ENCODE peak calls at places on chromosomes 11 and 22, in ten cellular contexts. L, Y, Q, A, F, I, H, T, S and D are unnamed samples. For H3K4me1, the result is how much of the 10 kb centered on the place peaks cover.

GRCh38 chr11:105838668-105839403 is 183.2 kb downstream of the MSANTD4 start:
- DNase-seq in L (peak), Y (no peak), Q (no peak), A (no peak), F (no peak), I (no peak), H (no peak), T (no peak), S (no peak), D (no peak)

GRCh38 chr11:107576497-107577086 is 11.1 kb upstream of the ALKBH8 start:
- DNase-seq in L (peak), Y (peak), Q (no peak), A (peak), F (peak), I (peak), H (peak), T (peak), S (peak), D (no peak)

GRCh38 chr11:102430158-102430836 is 22.3 kb downstream of the TMEM123 start:
- DNase-seq in L (no peak), Y (no peak), Q (no peak), A (no peak), F (no peak), I (peak), H (no peak), T (no peak), S (no peak), D (no peak)

GRCh38 chr22:23457586-23457985 is 122.5 kb downstream of the IGLL1 start:
- DNase-seq in L (no peak), Y (no peak), Q (no peak), A (no peak), F (no peak), I (no peak), H (no peak), T (no peak), S (no peak), D (no peak)

GRCh38 chr11:86162257-86162656 is 82.3 kb upstream of the EED start:
- DNase-seq in L (peak), Y (peak), Q (no peak), A (no peak), F (peak), I (no peak), H (peak), T (peak), S (no peak), D (peak)

GRCh38 chr11:1301220-1302000 is 8.0 kb downstream of the TOLLIP start:
- DNase-seq in L (no peak), Y (no peak), Q (no peak), A (no peak), F (no peak), I (no peak), H (no peak), T (no peak), S (peak), D (no peak)

GRCh38 chr22:45499746-45500145 is 2.9 kb upstream of the FBLN1 start:
- DNase-seq in L (no peak), Y (no peak), Q (no peak), A (no peak), F (peak), I (no peak), H (peak), T (no peak), S (no peak), D (peak)

GRCh38 chr11:87358461-87358860 is 320.7 kb downstream of the TMEM135 start:
- DNase-seq in L (no peak), Y (no peak), Q (no peak), A (no peak), F (peak), I (peak), H (no peak), T (no peak), S (no peak), D (no peak)

GRCh38 chr22:49457946-49458707 is 369.5 kb downstream of the BRD1 start:
- DNase-seq in L (no peak), Y (no peak), Q (no peak), A (no peak), F (no peak), I (no peak), H (no peak), T (no peak), S (no peak), D (no peak)

GRCh38 chr11:94525933-94526332 is 13.7 kb downstream of the C11orf97 start:
- DNase-seq in L (no peak), Y (peak), Q (no peak), A (peak), F (peak), I (no peak), H (peak), T (peak), S (peak), D (peak)

GRCh38 chr11:76293189-76293631 is 86.9 kb upstream of the WNT11 start:
- DNase-seq in L (no peak), Y (no peak), Q (no peak), A (no peak), F (no peak), I (no peak), H (no peak), T (no peak), S (no peak), D (no peak)

GRCh38 chr22:31816750-31817149 is 62.9 kb downstream of the DEPDC5 start:
- DNase-seq in L (no peak), Y (no peak), Q (no peak), A (no peak), F (no peak), I (no peak), H (no peak), T (no peak), S (no peak), D (no peak)
- H3K4me1 ChIP-seq in L (under half), Y (under half), Q (under half), A (under half), F (under half), I (under half), H (under half), T (under half), S (under half), D (under half)

GRCh38 chr11:63622318-63622717 is 8.1 kb upstream of the PLAAT3 start:
- DNase-seq in L (no peak), Y (peak), Q (no peak), A (no peak), F (no peak), I (no peak), H (no peak), T (no peak), S (peak), D (peak)

GRCh38 chr11:63616953-63617352 is 2.7 kb upstream of the PLAAT3 start:
- DNase-seq in L (no peak), Y (no peak), Q (no peak), A (no peak), F (no peak), I (no peak), H (no peak), T (no peak), S (no peak), D (no peak)

GRCh38 chr11:63623513-63624140 is 9.4 kb upstream of the PLAAT3 start:
- DNase-seq in L (no peak), Y (no peak), Q (no peak), A (no peak), F (no peak), I (no peak), H (no peak), T (no peak), S (no peak), D (peak)

GRCh38 chr11:63619967-63620366 is 5.7 kb upstream of the PLAAT3 start:
- DNase-seq in L (no peak), Y (peak), Q (no peak), A (no peak), F (no peak), I (no peak), H (no peak), T (no peak), S (no peak), D (peak)

GRCh38 chr11:63620928-63621539 is 6.8 kb upstream of the PLAAT3 start:
- DNase-seq in L (no peak), Y (no peak), Q (no peak), A (no peak), F (no peak), I (peak), H (no peak), T (no peak), S (no peak), D (peak)
- H3K4me3 ChIP-seq in L (no peak), Y (no peak), Q (no peak), A (no peak), F (no peak), I (no peak), H (no peak), T (no peak), S (no peak), D (no peak)

GRCh38 chr11:17508306-17508705 is 31.7 kb upstream of the ABCC8 start:
- DNase-seq in L (no peak), Y (no peak), Q (no peak), A (no peak), F (no peak), I (no peak), H (no peak), T (peak), S (no peak), D (no peak)
- H3K4me1 ChIP-seq in L (under half), Y (under half), Q (under half), A (under half), F (under half), I (under half), H (under half), T (under half), S (under half), D (under half)

DNA sequence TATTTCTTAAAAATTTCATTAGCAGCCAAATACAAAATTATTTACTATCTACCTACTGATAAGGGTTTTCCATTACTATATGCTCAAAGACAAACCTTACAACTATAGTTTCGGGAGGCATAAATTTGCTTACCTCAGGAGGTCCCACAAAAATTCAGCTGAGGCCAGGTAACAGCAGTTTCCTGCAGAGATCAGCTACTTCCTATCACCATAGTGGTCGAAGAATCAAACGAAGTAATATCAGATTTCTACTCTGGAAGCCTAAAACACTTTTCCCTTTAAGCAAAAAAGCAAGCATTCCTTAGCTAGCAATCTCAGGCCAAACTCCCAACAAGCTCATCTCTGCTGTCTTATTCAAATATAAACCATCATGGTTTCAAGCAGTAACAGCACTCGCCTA is 3.1 kb downstream of the NAP1L4 start:
- DNase-seq in L (peak), Y (no peak), Q (no peak), A (no peak), F (no peak), I (peak), H (no peak), T (no peak), S (no peak), D (no peak)
- H3K4me3 ChIP-seq in L (peak), Y (peak), Q (peak), A (peak), F (peak), I (peak), H (no peak), T (peak), S (peak), D (no peak)

DNA sequence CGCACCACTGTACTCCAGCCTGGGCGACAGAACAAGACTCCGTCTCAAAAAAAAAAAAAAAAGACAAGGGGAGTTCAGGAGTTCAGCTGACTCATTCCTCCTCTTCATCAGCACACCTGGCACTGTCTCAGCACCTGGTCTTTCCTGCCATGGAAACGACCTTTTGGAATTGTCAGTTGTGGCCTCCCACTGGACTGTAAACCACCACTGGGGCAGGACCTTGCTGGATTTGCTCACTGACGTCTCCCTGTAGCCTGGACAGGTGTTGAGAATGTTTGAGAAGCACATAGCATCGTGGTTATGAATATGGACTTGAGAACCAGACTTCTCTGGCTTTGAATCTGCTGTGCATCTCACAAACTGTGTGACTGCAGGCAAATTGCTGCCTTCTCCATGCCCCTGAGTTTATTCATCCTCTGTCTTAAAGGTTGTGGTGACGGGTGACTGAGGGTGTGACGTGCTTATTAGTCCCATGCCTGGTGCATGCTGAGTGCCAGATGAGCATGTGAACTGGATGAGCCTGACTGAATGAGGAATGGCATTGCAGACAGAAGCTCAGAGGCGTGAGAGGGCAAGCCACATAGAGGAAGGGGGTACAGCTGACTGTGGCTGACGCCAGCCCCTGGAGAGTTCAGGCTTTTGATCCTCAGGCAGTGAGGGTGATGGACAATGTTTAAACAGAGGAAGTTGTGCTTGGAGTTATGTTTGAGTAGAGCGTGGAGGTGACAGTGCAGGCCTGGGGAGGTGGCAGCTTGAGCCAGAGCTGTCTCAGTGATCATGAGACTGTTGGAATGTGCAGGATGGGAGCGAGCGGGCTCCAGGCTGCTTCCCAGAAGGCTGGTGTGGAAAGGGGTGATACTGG is 12.7 kb downstream of the TOM1 start:
- DNase-seq in L (no peak), Y (peak), Q (no peak), A (no peak), F (peak), I (no peak), H (no peak), T (no peak), S (no peak), D (no peak)
- H3K4me1 ChIP-seq in L (under half), Y (under half), Q (half or more), A (under half), F (half or more), I (under half), H (under half), T (under half), S (under half), D (under half)

DNA sequence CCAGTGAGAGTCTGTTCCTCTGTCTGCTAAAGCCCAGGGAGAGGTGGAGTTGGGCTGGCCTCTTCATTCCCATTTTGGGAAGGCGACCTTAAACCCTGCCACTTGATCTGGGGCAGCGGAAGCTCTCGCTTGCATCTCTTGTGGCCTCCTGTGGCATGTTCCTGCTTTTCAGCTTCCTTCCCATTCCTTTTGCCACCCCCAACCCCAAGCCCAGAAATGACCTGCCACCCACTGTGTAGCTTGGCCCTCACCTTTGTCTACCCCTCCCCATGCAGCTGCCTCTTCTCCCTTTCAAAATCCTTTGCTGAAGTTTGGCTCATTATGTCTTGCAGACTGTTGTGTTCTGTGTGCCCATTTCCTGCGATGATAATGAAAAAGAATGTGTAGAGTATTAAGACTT is 110.2 kb downstream of the DBX1 start:
- DNase-seq in L (no peak), Y (no peak), Q (no peak), A (no peak), F (no peak), I (no peak), H (no peak), T (no peak), S (no peak), D (no peak)
- H3K4me3 ChIP-seq in L (no peak), Y (no peak), Q (no peak), A (no peak), F (no peak), I (no peak), H (no peak), T (no peak), S (no peak), D (no peak)

GRCh38 chr22:43272301-43272700 is 70.9 kb downstream of the SCUBE1 start:
- DNase-seq in L (no peak), Y (no peak), Q (no peak), A (no peak), F (no peak), I (no peak), H (no peak), T (peak), S (no peak), D (no peak)
- H3K4me1 ChIP-seq in L (under half), Y (under half), Q (under half), A (under half), F (under half), I (under half), H (under half), T (under half), S (under half), D (under half)

GRCh38 chr22:36368359-36368983 is 19.3 kb downstream of the MYH9 start:
- DNase-seq in L (peak), Y (peak), Q (no peak), A (peak), F (no peak), I (no peak), H (no peak), T (peak), S (no peak), D (no peak)
- H3K4me3 ChIP-seq in L (no peak), Y (no peak), Q (peak), A (no peak), F (no peak), I (no peak), H (no peak), T (no peak), S (no peak), D (no peak)

GRCh38 chr11:45921561-45922424 is 663 bp upstream of the LARGE2 start:
- DNase-seq in L (no peak), Y (peak), Q (peak), A (peak), F (peak), I (peak), H (peak), T (no peak), S (peak), D (no peak)
- H3K4me1 ChIP-seq in L (under half), Y (under half), Q (under half), A (under half), F (under half), I (under half), H (under half), T (under half), S (under half), D (under half)